ENCODE peak calls at places on chromosomes 5 and 9, in five cellular contexts. V, T, P, C and D are unnamed samples.

GRCh38 chr9:94800424-94801117 is 74.1 kb downstream of the AOPEP start:
- DNase-seq in V (peak; percentile 27), T (no peak), P (no peak), C (no peak), D (no peak)

GRCh38 chr5:113336975-113337374 is 97.8 kb downstream of the TSSK1B start:
- DNase-seq in V (peak; percentile 41), T (no peak), P (no peak), C (peak; percentile 15), D (peak; percentile 46)

GRCh38 chr5:169629847-169630548 is 7.1 kb upstream of the DOCK2 start:
- DNase-seq in V (peak; percentile 67), T (peak; percentile 46), P (no peak), C (peak; percentile 77), D (no peak)

GRCh38 chr5:57185301-57185700 is 11.4 kb downstream of the GPBP1 start:
- DNase-seq in V (no peak), T (no peak), P (no peak), C (no peak), D (no peak)

GRCh38 chr5:82719368-82719767 is 357.8 kb downstream of the TMEM167A start:
- DNase-seq in V (no peak), T (no peak), P (no peak), C (peak; percentile 9), D (no peak)

GRCh38 chr5:100553209-100553608 is 18.0 kb downstream of the FAM174A start:
- DNase-seq in V (peak; percentile 4), T (no peak), P (no peak), C (no peak), D (no peak)

GRCh38 chr5:43034591-43034968 is 5.5 kb downstream of the ANXA2R start:
- DNase-seq in V (no peak), T (no peak), P (no peak), C (no peak), D (no peak)

GRCh38 chr5:162230348-162230747 is 162.8 kb downstream of the GABRG2 start:
- DNase-seq in V (no peak), T (no peak), P (no peak), C (no peak), D (no peak)

GRCh38 chr5:146647656-146648199 is 131.7 kb upstream of the GPR151 start:
- DNase-seq in V (no peak), T (no peak), P (no peak), C (no peak), D (no peak)

GRCh38 chr5:179207920-179208705 is 137.1 kb downstream of the ADAMTS2 start:
- DNase-seq in V (no peak), T (no peak), P (no peak), C (no peak), D (no peak)

GRCh38 chr5:168472329-168472728 is 13.9 kb upstream of the RARS1 start:
- DNase-seq in V (peak; percentile 92), T (peak; percentile 86), P (no peak), C (peak; percentile 83), D (no peak)

GRCh38 chr9:90322296-90322695 is 320.3 kb downstream of the DIRAS2 start:
- DNase-seq in V (peak; percentile 15), T (no peak), P (no peak), C (no peak), D (no peak)

GRCh38 chr5:10678236-10678635 is 82.8 kb downstream of the DAP start:
- DNase-seq in V (peak; percentile 45), T (no peak), P (no peak), C (no peak), D (no peak)

GRCh38 chr5:58496488-58496887 is 5.3 kb downstream of the GAPT start:
- DNase-seq in V (no peak), T (no peak), P (no peak), C (no peak), D (no peak)

GRCh38 chr5:156438076-156438475 is 111.1 kb downstream of the SGCD start:
- DNase-seq in V (no peak), T (no peak), P (no peak), C (no peak), D (no peak)

GRCh38 chr9:137435980-137436760 is 5.0 kb downstream of the ENTPD8 start:
- DNase-seq in V (peak; percentile 93), T (no peak), P (peak; percentile 86), C (peak; percentile 99), D (peak; percentile 93)